ENCODE peak calls at places on chromosomes 7 and 10, in four cellular contexts. O, E, C and K are unnamed samples.

GRCh38 chr7:127976056-127976455 is 55.2 kb downstream of the LRRC4 start:
- DNase-seq in O (no peak), E (no peak), C (peak), K (no peak)

GRCh38 chr7:2613113-2613925 is 18.5 kb upstream of the TTYH3 start:
- DNase-seq in O (no peak), E (peak), C (no peak), K (no peak)

GRCh38 chr7:106424476-106425016 is 139.8 kb upstream of the NAMPT start:
- DNase-seq in O (no peak), E (no peak), C (no peak), K (no peak)

GRCh38 chr7:70712942-70713341 is 419.0 kb upstream of the GALNT17 start:
- DNase-seq in O (no peak), E (no peak), C (no peak), K (no peak)

GRCh38 chr7:977326-978048 is 2.1 kb upstream of the COX19 start:
- DNase-seq in O (no peak), E (peak), C (peak), K (no peak)

GRCh38 chr10:119191881-119192280 is 13.3 kb upstream of the PRDX3 start:
- DNase-seq in O (no peak), E (no peak), C (no peak), K (no peak)

GRCh38 chr7:36192050-36192824 is 39.2 kb downstream of the EEPD1 start:
- DNase-seq in O (peak), E (no peak), C (no peak), K (peak)

GRCh38 chr7:25037325-25037724 is 57.3 kb upstream of the OSBPL3 start:
- DNase-seq in O (no peak), E (peak), C (no peak), K (no peak)

GRCh38 chr7:157558516-157558874 is 221.7 kb downstream of the DNAJB6 start:
- DNase-seq in O (no peak), E (peak), C (no peak), K (no peak)

GRCh38 chr7:22442187-22442886 is 57.7 kb downstream of the STEAP1B start:
- DNase-seq in O (no peak), E (no peak), C (peak), K (no peak)

GRCh38 chr7:23687011-23687410 is 7.0 kb downstream of the FAM221A start:
- DNase-seq in O (no peak), E (no peak), C (peak), K (no peak)

GRCh38 chr10:118734477-118734876 is 20.3 kb downstream of the CACUL1 start:
- DNase-seq in O (peak), E (no peak), C (no peak), K (no peak)

GRCh38 chr10:93541402-93542357 is 24.8 kb upstream of the FFAR4 start:
- DNase-seq in O (no peak), E (peak), C (peak), K (no peak)

GRCh38 chr10:26544932-26545331 is 106.8 kb downstream of the APBB1IP start:
- DNase-seq in O (no peak), E (no peak), C (no peak), K (no peak)